ENCODE peak calls at places on chromosomes 16 and 17, in six cellular contexts. M, Y, N, L, O and G are unnamed samples.

GRCh38 chr17:2214047-2214717 is 89.4 kb downstream of the SMG6 start:
- DNase-seq in M (no peak), Y (peak; percentile 61), N (no peak), L (peak; percentile 43), O (peak; percentile 52), G (peak; percentile 85)

GRCh38 chr16:20300312-20301097 is 26.8 kb downstream of the GP2 start:
- DNase-seq in M (peak; percentile 41), Y (peak; percentile 18), N (peak; percentile 5), L (peak; percentile 79), O (peak; percentile 16), G (peak; percentile 53)

GRCh38 chr17:30476726-30477082 is 504 bp upstream of the GOSR1 start:
- DNase-seq in M (no peak), Y (no peak), N (no peak), L (peak; percentile 31), O (no peak), G (no peak)

GRCh38 chr17:28119049-28119448 is 76.6 kb downstream of the NLK start:
- DNase-seq in M (no peak), Y (no peak), N (no peak), L (no peak), O (no peak), G (no peak)

GRCh38 chr16:28931801-28932225 is at the start of gene CD19:
- DNase-seq in M (no peak), Y (no peak), N (no peak), L (no peak), O (no peak), G (no peak)

GRCh38 chr17:81821603-81822311 is 11.3 kb downstream of the MCRIP1 start:
- DNase-seq in M (peak; percentile 97), Y (peak; percentile 84), N (no peak), L (no peak), O (peak; percentile 85), G (peak; percentile 80)

GRCh38 chr16:27230562-27230991 is 27.3 kb downstream of the KDM8 start:
- DNase-seq in M (peak; percentile 91), Y (no peak), N (peak; percentile 78), L (no peak), O (no peak), G (no peak)

GRCh38 chr16:75193265-75193650 is 13.7 kb downstream of the CTRB2 start:
- DNase-seq in M (no peak), Y (no peak), N (no peak), L (no peak), O (no peak), G (no peak)

GRCh38 chr16:67451704-67452435 is 20.9 kb downstream of the HSD11B2 start:
- DNase-seq in M (peak; percentile 65), Y (peak; percentile 36), N (no peak), L (no peak), O (no peak), G (no peak)

GRCh38 chr16:8581923-8582580 is 8.3 kb downstream of the TMEM114 start:
- DNase-seq in M (no peak), Y (no peak), N (no peak), L (no peak), O (no peak), G (no peak)

DNA sequence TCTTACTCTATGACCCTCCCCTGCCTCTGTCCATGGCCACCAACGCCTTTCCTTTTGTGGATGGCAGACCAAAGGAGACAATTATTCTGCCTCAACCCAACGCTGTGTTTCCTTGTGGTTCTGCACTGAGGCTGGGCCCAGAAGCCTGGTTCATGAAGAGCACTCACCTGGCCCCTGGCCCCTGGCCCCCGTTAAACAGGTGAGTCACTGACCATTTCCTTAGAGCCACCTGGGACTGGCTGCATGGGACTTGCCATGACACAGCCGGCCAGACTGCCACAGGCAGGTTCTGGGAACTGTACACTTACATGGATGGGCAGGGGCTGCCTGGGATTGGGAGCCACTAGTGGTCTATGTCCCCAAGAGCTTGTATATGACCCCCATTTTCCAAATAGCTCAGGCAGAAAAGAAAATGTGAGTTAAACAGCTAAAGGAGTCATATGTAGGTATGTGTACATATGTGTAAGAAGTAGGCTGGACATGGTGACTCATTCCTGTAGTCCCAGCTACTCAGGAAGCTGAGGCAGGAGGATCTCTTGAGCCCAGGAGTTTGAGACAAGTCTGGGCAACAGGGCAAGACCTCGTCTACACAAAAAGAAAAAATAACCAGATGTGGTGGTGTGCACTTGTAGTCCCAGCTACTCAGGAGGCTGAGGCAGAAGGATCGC is 181.9 kb upstream of the CACNG5 start:
- DNase-seq in M (no peak), Y (no peak), N (no peak), L (no peak), O (no peak), G (no peak)
- H3K27ac ChIP-seq in M (no peak overlapping the region), Y (no peak overlapping the region), N (no peak overlapping the region), L (no peak overlapping the region), O (no peak overlapping the region), G (no peak overlapping the region)

GRCh38 chr17:67399676-67400075 is 22.6 kb downstream of the PITPNC1 start:
- DNase-seq in M (no peak), Y (no peak), N (no peak), L (no peak), O (no peak), G (no peak)

GRCh38 chr17:67401598-67402504 is 24.8 kb downstream of the PITPNC1 start:
- DNase-seq in M (no peak), Y (no peak), N (no peak), L (no peak), O (no peak), G (no peak)

GRCh38 chr17:67403065-67403464 is 26.0 kb downstream of the PITPNC1 start:
- DNase-seq in M (no peak), Y (no peak), N (no peak), L (no peak), O (no peak), G (no peak)

GRCh38 chr17:67401106-67401505 is 24.0 kb downstream of the PITPNC1 start:
- DNase-seq in M (no peak), Y (no peak), N (no peak), L (no peak), O (no peak), G (no peak)

GRCh38 chr17:67400193-67400592 is 23.1 kb downstream of the PITPNC1 start:
- DNase-seq in M (no peak), Y (no peak), N (no peak), L (no peak), O (no peak), G (no peak)
- H3K4me1 ChIP-seq in M (peaks cover 8% of the 10 kb centered on the region), Y (peaks cover 22% of the 10 kb centered on the region), N (peaks cover 77% of the 10 kb centered on the region), L (no peaks in the 10 kb centered on the region), O (peaks cover 5% of the 10 kb centered on the region), G (peaks cover 3% of the 10 kb centered on the region)

GRCh38 chr17:19403021-19403420 is 8.0 kb upstream of the RNF112 start:
- DNase-seq in M (no peak), Y (no peak), N (no peak), L (no peak), O (no peak), G (no peak)
- H3K4me3 ChIP-seq in M (no peak overlapping the region), Y (no peak overlapping the region), N (no peak overlapping the region), L (no peak overlapping the region), O (no peak overlapping the region), G (no peak overlapping the region)

DNA sequence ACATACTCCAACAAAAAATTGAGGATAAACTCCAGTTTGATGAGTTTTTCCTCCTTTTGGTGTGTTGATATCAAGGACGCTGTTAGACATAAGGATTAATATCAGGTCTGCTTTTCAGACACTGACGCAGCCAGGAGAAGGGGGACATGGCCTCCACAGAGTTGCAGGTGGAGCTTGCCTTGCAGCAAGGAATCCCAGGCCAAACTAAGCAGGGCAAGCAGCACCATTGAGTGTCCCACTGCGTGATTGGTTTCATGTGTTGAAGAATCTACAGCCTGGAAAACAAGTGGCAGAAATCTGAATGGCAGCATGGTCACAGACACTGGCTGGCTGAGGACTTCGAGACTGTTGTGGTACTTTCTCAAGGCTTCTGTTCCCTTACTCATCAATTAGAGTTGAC is 777.6 kb downstream of the KCNJ18 start:
- DNase-seq in M (no peak), Y (no peak), N (no peak), L (no peak), O (no peak), G (no peak)
- H3K27ac ChIP-seq in M (no peak overlapping the region), Y (no peak overlapping the region), N (no peak overlapping the region), L (no peak overlapping the region), O (no peak overlapping the region), G (no peak overlapping the region)

GRCh38 chr16:85608515-85608885 is 4.6 kb upstream of the GSE1 start:
- DNase-seq in M (no peak), Y (no peak), N (no peak), L (no peak), O (no peak), G (no peak)

GRCh38 chr16:85605912-85606841 is 6.9 kb upstream of the GSE1 start:
- DNase-seq in M (no peak), Y (no peak), N (no peak), L (no peak), O (no peak), G (no peak)

GRCh38 chr16:85606920-85607319 is 6.2 kb upstream of the GSE1 start:
- DNase-seq in M (no peak), Y (no peak), N (no peak), L (no peak), O (no peak), G (no peak)

GRCh38 chr16:85607796-85608514 is 5.2 kb upstream of the GSE1 start:
- DNase-seq in M (no peak), Y (no peak), N (no peak), L (no peak), O (no peak), G (no peak)

GRCh38 chr16:85607331-85607765 is 5.8 kb upstream of the GSE1 start:
- DNase-seq in M (peak; percentile 52), Y (no peak), N (no peak), L (peak; percentile 91), O (no peak), G (no peak)
- H3K4me1 ChIP-seq in M (peaks cover 29% of the 10 kb centered on the region), Y (peaks cover 48% of the 10 kb centered on the region), N (peaks cover 11% of the 10 kb centered on the region), L (peaks cover 44% of the 10 kb centered on the region), O (peaks cover 16% of the 10 kb centered on the region), G (peaks cover 11% of the 10 kb centered on the region)